ENCODE peak calls at places on chromosomes 16 and 17, in five cellular contexts. One of them, this sample, is unnamed.

GRCh38 chr17:81685108-81685507 is 1.3 kb downstream of the HGS start:
- DNase-seq in stimulated activated CD8-positive, alpha-beta memory T cell treated with anti-CD3 and anti-CD28 coated beads, Interleukin-4, amount 100 ng/mL, for 48 hours: peak; percentile 76
- DNase-seq in activated naive CD8-positive, alpha-beta T cell treated with anti-CD3 and anti-CD28 coated beads for 36 hours: peak; percentile 58
- DNase-seq in T follicular helper cell: no peak
- DNase-seq in glomerular endothelial cell: no peak
- DNase-seq in this sample: no peak

GRCh38 chr16:86373502-86373901 is 136.8 kb upstream of the FOXF1 start:
- DNase-seq in T follicular helper cell: no peak
- DNase-seq in stimulated activated CD8-positive, alpha-beta memory T cell treated with anti-CD3 and anti-CD28 coated beads, Interleukin-4, amount 100 ng/mL, for 48 hours: no peak
- DNase-seq in activated naive CD8-positive, alpha-beta T cell treated with anti-CD3 and anti-CD28 coated beads for 36 hours: no peak
- DNase-seq in glomerular endothelial cell: no peak
- DNase-seq in this sample: no peak

GRCh38 chr16:88804552-88805339 is 1.2 kb downstream of the CDT1 start:
- DNase-seq in T follicular helper cell: no peak
- DNase-seq in glomerular endothelial cell: no peak
- DNase-seq in activated naive CD8-positive, alpha-beta T cell treated with anti-CD3 and anti-CD28 coated beads for 36 hours: peak; percentile 67
- DNase-seq in stimulated activated CD8-positive, alpha-beta memory T cell treated with anti-CD3 and anti-CD28 coated beads, Interleukin-4, amount 100 ng/mL, for 48 hours: peak; percentile 63
- DNase-seq in this sample: no peak

GRCh38 chr16:57020651-57021050 is 31.3 kb downstream of the NLRC5 start:
- DNase-seq in T follicular helper cell: no peak
- DNase-seq in glomerular endothelial cell: no peak
- DNase-seq in activated naive CD8-positive, alpha-beta T cell treated with anti-CD3 and anti-CD28 coated beads for 36 hours: no peak
- DNase-seq in stimulated activated CD8-positive, alpha-beta memory T cell treated with anti-CD3 and anti-CD28 coated beads, Interleukin-4, amount 100 ng/mL, for 48 hours: no peak
- DNase-seq in this sample: peak; percentile 37

GRCh38 chr17:78329263-78330059 is 30.4 kb downstream of the SOCS3 start:
- DNase-seq in glomerular endothelial cell: no peak
- DNase-seq in activated naive CD8-positive, alpha-beta T cell treated with anti-CD3 and anti-CD28 coated beads for 36 hours: peak; percentile 40
- DNase-seq in stimulated activated CD8-positive, alpha-beta memory T cell treated with anti-CD3 and anti-CD28 coated beads, Interleukin-4, amount 100 ng/mL, for 48 hours: peak; percentile 68
- DNase-seq in T follicular helper cell: no peak
- DNase-seq in this sample: no peak

GRCh38 chr16:83136924-83137323 is 510.2 kb downstream of the CDH13 start:
- DNase-seq in T follicular helper cell: no peak
- DNase-seq in activated naive CD8-positive, alpha-beta T cell treated with anti-CD3 and anti-CD28 coated beads for 36 hours: no peak
- DNase-seq in stimulated activated CD8-positive, alpha-beta memory T cell treated with anti-CD3 and anti-CD28 coated beads, Interleukin-4, amount 100 ng/mL, for 48 hours: no peak
- DNase-seq in glomerular endothelial cell: no peak
- DNase-seq in this sample: no peak

GRCh38 chr16:71675380-71675779 is 49.1 kb downstream of the PHLPP2 start:
- DNase-seq in activated naive CD8-positive, alpha-beta T cell treated with anti-CD3 and anti-CD28 coated beads for 36 hours: no peak
- DNase-seq in glomerular endothelial cell: no peak
- DNase-seq in T follicular helper cell: no peak
- DNase-seq in stimulated activated CD8-positive, alpha-beta memory T cell treated with anti-CD3 and anti-CD28 coated beads, Interleukin-4, amount 100 ng/mL, for 48 hours: no peak
- DNase-seq in this sample: no peak

GRCh38 chr17:65593870-65594584 is 32.6 kb upstream of the AXIN2 start:
- DNase-seq in T follicular helper cell: no peak
- DNase-seq in activated naive CD8-positive, alpha-beta T cell treated with anti-CD3 and anti-CD28 coated beads for 36 hours: peak; percentile 8
- DNase-seq in glomerular endothelial cell: no peak
- DNase-seq in stimulated activated CD8-positive, alpha-beta memory T cell treated with anti-CD3 and anti-CD28 coated beads, Interleukin-4, amount 100 ng/mL, for 48 hours: no peak
- DNase-seq in this sample: no peak

GRCh38 chr17:40566027-40566426 is 755 bp upstream of the CCR7 start:
- DNase-seq in stimulated activated CD8-positive, alpha-beta memory T cell treated with anti-CD3 and anti-CD28 coated beads, Interleukin-4, amount 100 ng/mL, for 48 hours: peak; percentile 36
- DNase-seq in activated naive CD8-positive, alpha-beta T cell treated with anti-CD3 and anti-CD28 coated beads for 36 hours: peak; percentile 39
- DNase-seq in T follicular helper cell: no peak
- DNase-seq in glomerular endothelial cell: no peak
- DNase-seq in this sample: no peak

GRCh38 chr16:85945424-85945751 is 46.4 kb downstream of the IRF8 start:
- DNase-seq in activated naive CD8-positive, alpha-beta T cell treated with anti-CD3 and anti-CD28 coated beads for 36 hours: no peak
- DNase-seq in stimulated activated CD8-positive, alpha-beta memory T cell treated with anti-CD3 and anti-CD28 coated beads, Interleukin-4, amount 100 ng/mL, for 48 hours: no peak
- DNase-seq in glomerular endothelial cell: no peak
- DNase-seq in T follicular helper cell: no peak
- DNase-seq in this sample: no peak

GRCh38 chr17:55238197-55238930 is 26.4 kb upstream of the HLF start:
- DNase-seq in glomerular endothelial cell: peak; percentile 33
- DNase-seq in activated naive CD8-positive, alpha-beta T cell treated with anti-CD3 and anti-CD28 coated beads for 36 hours: peak; percentile 84
- DNase-seq in stimulated activated CD8-positive, alpha-beta memory T cell treated with anti-CD3 and anti-CD28 coated beads, Interleukin-4, amount 100 ng/mL, for 48 hours: peak; percentile 87
- DNase-seq in T follicular helper cell: peak; percentile 78
- DNase-seq in this sample: peak; percentile 97

GRCh38 chr16:88777801-88778415 is 7.1 kb downstream of the PIEZO1 start:
- DNase-seq in activated naive CD8-positive, alpha-beta T cell treated with anti-CD3 and anti-CD28 coated beads for 36 hours: no peak
- DNase-seq in T follicular helper cell: no peak
- DNase-seq in stimulated activated CD8-positive, alpha-beta memory T cell treated with anti-CD3 and anti-CD28 coated beads, Interleukin-4, amount 100 ng/mL, for 48 hours: no peak
- DNase-seq in glomerular endothelial cell: no peak
- DNase-seq in this sample: no peak

GRCh38 chr16:65024649-65025243 is 97.1 kb downstream of the CDH11 start:
- DNase-seq in T follicular helper cell: no peak
- DNase-seq in stimulated activated CD8-positive, alpha-beta memory T cell treated with anti-CD3 and anti-CD28 coated beads, Interleukin-4, amount 100 ng/mL, for 48 hours: no peak
- DNase-seq in activated naive CD8-positive, alpha-beta T cell treated with anti-CD3 and anti-CD28 coated beads for 36 hours: no peak
- DNase-seq in glomerular endothelial cell: no peak
- DNase-seq in this sample: no peak

GRCh38 chr17:78263063-78263735 is 31.8 kb downstream of the TMEM235 start:
- DNase-seq in T follicular helper cell: no peak
- DNase-seq in activated naive CD8-positive, alpha-beta T cell treated with anti-CD3 and anti-CD28 coated beads for 36 hours: no peak
- DNase-seq in stimulated activated CD8-positive, alpha-beta memory T cell treated with anti-CD3 and anti-CD28 coated beads, Interleukin-4, amount 100 ng/mL, for 48 hours: no peak
- DNase-seq in glomerular endothelial cell: no peak
- DNase-seq in this sample: peak; percentile 58

GRCh38 chr16:14186007-14186953 is 115.2 kb downstream of the MRTFB start:
- DNase-seq in activated naive CD8-positive, alpha-beta T cell treated with anti-CD3 and anti-CD28 coated beads for 36 hours: no peak
- DNase-seq in T follicular helper cell: no peak
- DNase-seq in stimulated activated CD8-positive, alpha-beta memory T cell treated with anti-CD3 and anti-CD28 coated beads, Interleukin-4, amount 100 ng/mL, for 48 hours: no peak
- DNase-seq in glomerular endothelial cell: no peak
- DNase-seq in this sample: no peak

GRCh38 chr17:48102700-48103378 is 1.6 kb upstream of the CBX1 start:
- DNase-seq in glomerular endothelial cell: no peak
- DNase-seq in stimulated activated CD8-positive, alpha-beta memory T cell treated with anti-CD3 and anti-CD28 coated beads, Interleukin-4, amount 100 ng/mL, for 48 hours: no peak
- DNase-seq in activated naive CD8-positive, alpha-beta T cell treated with anti-CD3 and anti-CD28 coated beads for 36 hours: peak; percentile 32
- DNase-seq in T follicular helper cell: no peak
- DNase-seq in this sample: no peak

GRCh38 chr16:75116081-75116910 is at the start of gene LDHD:
- DNase-seq in T follicular helper cell: no peak
- DNase-seq in glomerular endothelial cell: no peak
- DNase-seq in stimulated activated CD8-positive, alpha-beta memory T cell treated with anti-CD3 and anti-CD28 coated beads, Interleukin-4, amount 100 ng/mL, for 48 hours: no peak
- DNase-seq in activated naive CD8-positive, alpha-beta T cell treated with anti-CD3 and anti-CD28 coated beads for 36 hours: no peak
- DNase-seq in this sample: peak; percentile 85

GRCh38 chr16:72925631-72925979 is 122.3 kb downstream of the ZFHX3 start:
- DNase-seq in glomerular endothelial cell: no peak
- DNase-seq in T follicular helper cell: no peak
- DNase-seq in stimulated activated CD8-positive, alpha-beta memory T cell treated with anti-CD3 and anti-CD28 coated beads, Interleukin-4, amount 100 ng/mL, for 48 hours: no peak
- DNase-seq in activated naive CD8-positive, alpha-beta T cell treated with anti-CD3 and anti-CD28 coated beads for 36 hours: no peak
- DNase-seq in this sample: no peak

This sample was measured in sciatic nerve.